ENCODE peak calls at places on chromosome 7, in four cellular contexts. I is H1, J is K562, X is HepG2. P is an unnamed sample.

GRCh38 chr7:41720046-41720445 is 17.2 kb upstream of the INHBA start:
- DNase-seq in I (no peak), J (no peak), X (no peak), P (no peak)

GRCh38 chr7:155009570-155010157 is 6.7 kb upstream of the PAXIP1 start:
- DNase-seq in I (no peak), J (peak; percentile 53), X (peak; percentile 18), P (no peak)

GRCh38 chr7:158074896-158075632 is 512.6 kb downstream of the PTPRN2 start:
- DNase-seq in I (no peak), J (no peak), X (no peak), P (no peak)

GRCh38 chr7:130345106-130345505 is 490 bp downstream of the CPA5 start:
- DNase-seq in I (no peak), J (no peak), X (no peak), P (no peak)

GRCh38 chr7:90843467-90843866 is 247.3 kb downstream of the CDK14 start:
- DNase-seq in I (no peak), J (no peak), X (no peak), P (no peak)

GRCh38 chr7:149825567-149826343 is 12.4 kb upstream of the ZNF862 start:
- DNase-seq in I (no peak), J (no peak), X (no peak), P (no peak)

GRCh38 chr7:141820067-141820466 is 21.2 kb downstream of the PRSS37 start:
- DNase-seq in I (no peak), J (no peak), X (no peak), P (no peak)

GRCh38 chr7:116736927-116737715 is 65.1 kb downstream of the MET start:
- DNase-seq in I (no peak), J (no peak), X (peak; percentile 58), P (no peak)

GRCh38 chr7:157276731-157277562 is 59.9 kb upstream of the DNAJB6 start:
- DNase-seq in I (peak; percentile 46), J (peak; percentile 29), X (no peak), P (no peak)

GRCh38 chr7:151720297-151720696 is 156.6 kb downstream of the PRKAG2 start:
- DNase-seq in I (no peak), J (no peak), X (no peak), P (no peak)

GRCh38 chr7:86978804-86979506 is 80.5 kb downstream of the ELAPOR2 start:
- DNase-seq in I (no peak), J (no peak), X (no peak), P (peak; percentile 33)

GRCh38 chr7:98217623-98218582 is 6.7 kb downstream of the BHLHA15 start:
- DNase-seq in I (no peak), J (no peak), X (peak; percentile 38), P (no peak)

GRCh38 chr7:82166666-82167065 is 276.9 kb downstream of the CACNA2D1 start:
- DNase-seq in I (no peak), J (no peak), X (no peak), P (no peak)

GRCh38 chr7:125391921-125392320 is 462.3 kb upstream of the POT1 start:
- DNase-seq in I (no peak), J (no peak), X (no peak), P (no peak)

GRCh38 chr7:72805526-72806494 is 22.2 kb downstream of the TYW1B start:
- DNase-seq in I (no peak), J (peak; percentile 79), X (peak; percentile 24), P (no peak)

GRCh38 chr7:94375167-94375566 is 19.5 kb upstream of the COL1A2 start:
- DNase-seq in I (no peak), J (no peak), X (no peak), P (no peak)

GRCh38 chr7:22858640-22859561 is 36.3 kb upstream of the TOMM7 start:
- DNase-seq in I (no peak), J (no peak), X (no peak), P (no peak)

GRCh38 chr7:134203186-134203889 is 76.2 kb downstream of the LRGUK start:
- DNase-seq in I (no peak), J (no peak), X (no peak), P (no peak)

GRCh38 chr7:74627699-74628411 is 29.7 kb upstream of the GTF2I start:
- DNase-seq in I (peak; percentile 63), J (no peak), X (peak; percentile 93), P (no peak)

GRCh38 chr7:83701744-83702143 is 52.8 kb upstream of the SEMA3E start:
- DNase-seq in I (no peak), J (no peak), X (no peak), P (no peak)

GRCh38 chr7:92403760-92404074 is 43.6 kb upstream of the GATAD1 start:
- DNase-seq in I (no peak), J (no peak), X (no peak), P (no peak)

GRCh38 chr7:92400013-92400412 is 47.3 kb upstream of the GATAD1 start:
- DNase-seq in I (no peak), J (no peak), X (no peak), P (no peak)

GRCh38 chr7:92404170-92404614 is 43.1 kb upstream of the GATAD1 start:
- DNase-seq in I (no peak), J (no peak), X (no peak), P (no peak)

GRCh38 chr7:92397542-92397941 is 49.7 kb upstream of the GATAD1 start:
- DNase-seq in I (no peak), J (no peak), X (no peak), P (no peak)

DNA sequence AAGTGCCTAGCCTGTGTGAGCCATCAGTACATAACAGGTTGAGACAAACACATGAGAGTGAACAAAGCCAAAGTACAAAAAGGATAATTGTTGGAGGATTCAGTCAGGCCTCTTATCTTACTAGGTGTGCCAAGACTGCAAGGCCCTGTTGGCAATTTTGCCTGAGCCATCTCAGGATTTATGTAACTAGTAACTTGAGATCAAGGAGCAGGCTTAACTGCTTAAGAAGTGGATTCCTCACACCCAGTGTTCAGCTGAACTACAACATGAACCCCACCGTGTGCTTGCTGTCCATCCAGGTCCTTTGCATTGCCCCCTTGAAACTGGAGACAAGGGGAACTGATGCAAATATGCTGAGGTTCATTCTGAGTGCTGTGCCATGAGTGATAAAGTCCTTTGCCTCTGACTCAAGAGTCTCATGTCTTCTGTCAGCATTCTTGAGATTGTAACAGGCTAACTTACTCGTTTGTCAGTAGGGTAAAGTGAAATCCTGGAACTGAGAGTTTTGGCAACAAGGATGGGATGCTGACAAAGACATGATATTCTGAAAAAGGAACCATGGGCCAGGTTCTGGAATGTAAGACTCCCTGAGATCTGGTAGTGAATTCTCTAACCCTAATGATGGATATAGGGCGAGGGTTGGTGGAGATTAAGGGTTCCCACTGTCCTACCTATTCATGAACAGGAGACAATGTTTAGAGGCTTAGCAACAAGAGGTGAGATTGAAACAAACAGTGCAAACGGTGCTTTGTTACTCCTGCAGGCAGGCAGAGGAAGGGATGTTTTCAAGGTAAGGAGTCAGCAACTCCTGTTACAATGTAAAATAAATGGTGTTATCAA is 44.1 kb upstream of the GATAD1 start:
- DNase-seq in I (no peak), J (no peak), X (no peak), P (no peak)
- TF ChIP-seq CBX5 in I (no peak), J (no peak), X (no peak), P (no peak)

GRCh38 chr7:115081772-115082171 is 159.9 kb downstream of the MDFIC start:
- DNase-seq in I (no peak), J (no peak), X (no peak), P (no peak)
- TF ChIP-seq CBX5 in I (no peak), J (no peak), X (no peak), P (no peak)

GRCh38 chr7:28130277-28130676 is 50.3 kb downstream of the JAZF1 start:
- DNase-seq in I (no peak), J (no peak), X (no peak), P (no peak)
- TF ChIP-seq CBX5 in I (no peak), J (no peak), X (no peak), P (no peak)

GRCh38 chr7:102279537-102280400 is 6.9 kb upstream of the SH2B2 start:
- DNase-seq in I (peak; percentile 84), J (peak; percentile 87), X (peak; percentile 65), P (no peak)
- TF ChIP-seq CBX5 in I (no peak), J (no peak), X (no peak), P (no peak)

GRCh38 chr7:9192969-9193368 is 759.6 kb downstream of the NXPH1 start:
- DNase-seq in I (no peak), J (no peak), X (no peak), P (no peak)
- TF ChIP-seq CBX5 in I (no peak), J (no peak), X (no peak), P (no peak)

DNA sequence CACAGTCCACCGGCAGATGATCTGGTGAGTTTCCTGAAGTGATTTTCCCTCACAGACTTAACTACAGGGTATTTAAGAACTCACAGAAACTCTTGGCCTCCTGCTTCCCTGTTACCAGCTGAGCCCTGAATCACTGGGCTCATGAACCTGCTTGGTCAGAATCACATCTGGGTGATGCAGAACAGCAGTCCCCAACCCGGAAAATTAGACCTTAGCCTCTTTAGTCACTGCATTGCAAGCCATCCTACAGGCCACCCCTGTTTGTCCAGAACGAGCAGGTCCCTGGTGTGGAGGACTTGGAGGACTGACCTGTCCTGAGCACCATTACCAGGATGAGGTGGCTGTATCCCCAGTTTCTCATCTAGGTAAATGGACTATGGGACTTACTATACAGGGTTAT is 539.2 kb downstream of the TNS3 start:
- DNase-seq in I (no peak), J (no peak), X (no peak), P (no peak)
- TF ChIP-seq CBX5 in I (no peak), J (no peak), X (no peak), P (no peak)

DNA sequence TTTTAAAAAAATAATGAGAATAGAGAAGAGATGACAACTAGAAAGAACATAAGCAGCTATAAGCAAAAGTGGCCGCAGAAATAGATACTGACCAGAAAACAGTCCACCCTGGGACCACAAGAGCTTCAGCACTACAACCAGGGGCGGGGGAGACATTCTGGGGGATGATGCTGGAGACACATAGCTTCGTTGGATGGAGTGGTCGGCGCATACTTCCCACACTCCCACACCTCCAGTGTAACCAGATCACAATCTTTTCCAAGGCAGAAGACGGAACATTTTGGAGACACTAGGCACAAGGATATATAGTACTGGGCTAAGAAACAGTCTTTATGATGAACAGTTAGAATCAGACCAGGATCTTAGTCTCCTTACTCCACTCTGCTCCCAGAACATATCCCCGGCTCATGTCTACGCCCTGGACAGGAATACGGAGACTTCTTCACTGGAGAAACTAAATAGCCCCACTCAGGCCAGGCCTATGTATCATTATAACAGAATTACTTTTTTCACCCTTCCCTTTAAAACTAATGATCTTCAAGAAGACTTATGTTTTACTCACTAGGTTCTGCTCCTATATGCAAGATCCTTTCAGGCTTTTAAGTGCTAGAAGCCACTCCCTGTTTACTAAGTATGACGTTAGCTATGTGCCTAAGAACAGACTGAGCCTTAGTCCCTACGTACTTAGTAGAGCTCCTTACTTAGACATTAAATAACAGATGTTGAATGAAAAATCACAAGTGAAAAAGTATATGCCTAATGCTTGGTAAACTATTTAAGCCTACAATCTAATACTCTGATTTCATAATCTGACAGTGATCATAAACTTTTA is 169.6 kb downstream of the SRPK2 start:
- DNase-seq in I (no peak), J (no peak), X (no peak), P (no peak)
- TF ChIP-seq CBX5 in I (no peak), J (no peak), X (no peak), P (no peak)